ENCODE peak calls at places on chromosome 7, in six cellular contexts. T is stimulated activated CD8-positive, alpha-beta memory T cell treated with anti-CD3 and anti-CD28 coated beads, Interleukin-4, amount 100 ng/mL, for 24 hours; K is activated CD4-positive, CD25-positive, alpha-beta regulatory T cell; V is Right ventricle myocardium inferior; W is HCEC 1CT; H is ACHN. O is an unnamed sample.

GRCh38 chr7:74993121-74993520 is 28.6 kb downstream of the CASTOR2 start:
- DNase-seq in T (no peak), K (no peak), V (no peak), W (no peak), H (no peak), O (no peak)

GRCh38 chr7:5630670-5631069 is 150.8 kb downstream of the RNF216 start:
- DNase-seq in T (peak), K (no peak), V (no peak), W (no peak), H (no peak), O (no peak)

GRCh38 chr7:47373871-47374451 is 207.9 kb downstream of the TNS3 start:
- DNase-seq in T (no peak), K (no peak), V (no peak), W (no peak), H (no peak), O (no peak)

GRCh38 chr7:81162771-81163525 is 244.1 kb upstream of the SEMA3C start:
- DNase-seq in T (no peak), K (no peak), V (no peak), W (peak), H (no peak), O (no peak)

GRCh38 chr7:12493866-12494265 is 76.7 kb upstream of the SCIN start:
- DNase-seq in T (no peak), K (no peak), V (no peak), W (peak), H (no peak), O (no peak)

GRCh38 chr7:44897299-44897698 is 12.0 kb upstream of the PURB start:
- DNase-seq in T (no peak), K (no peak), V (no peak), W (no peak), H (no peak), O (peak)

GRCh38 chr7:45129181-45129800 is 17.8 kb upstream of the TBRG4 start:
- DNase-seq in T (no peak), K (no peak), V (no peak), W (no peak), H (no peak), O (no peak)

GRCh38 chr7:24980695-24981543 is 941 bp upstream of the OSBPL3 start:
- DNase-seq in T (no peak), K (peak), V (peak), W (peak), H (peak), O (peak)

GRCh38 chr7:96080021-96080420 is 241.9 kb downstream of the SLC25A13 start:
- DNase-seq in T (no peak), K (no peak), V (no peak), W (no peak), H (no peak), O (no peak)

GRCh38 chr7:106947244-106947728 is 82.2 kb downstream of the PIK3CG start:
- DNase-seq in T (no peak), K (no peak), V (no peak), W (peak), H (peak), O (peak)

GRCh38 chr7:50735327-50735726 is 47.4 kb downstream of the GRB10 start:
- DNase-seq in T (no peak), K (no peak), V (no peak), W (no peak), H (no peak), O (no peak)

GRCh38 chr7:151518781-151519044 is 982 bp downstream of the RHEB start:
- DNase-seq in T (no peak), K (no peak), V (no peak), W (no peak), H (no peak), O (no peak)

GRCh38 chr7:158000160-158000559 is 587.5 kb downstream of the PTPRN2 start:
- DNase-seq in T (no peak), K (no peak), V (no peak), W (no peak), H (no peak), O (no peak)

GRCh38 chr7:78082556-78082955 is 284.0 kb downstream of the PHTF2 start:
- DNase-seq in T (no peak), K (no peak), V (no peak), W (no peak), H (no peak), O (no peak)

GRCh38 chr7:102129636-102130370 is 156.9 kb upstream of the SH2B2 start:
- DNase-seq in T (no peak), K (no peak), V (no peak), W (no peak), H (peak), O (no peak)

GRCh38 chr7:156764016-156764669 is 123.6 kb downstream of the RNF32 start:
- DNase-seq in T (no peak), K (no peak), V (peak), W (peak), H (peak), O (peak)

GRCh38 chr7:157516311-157516710 is 179.5 kb downstream of the DNAJB6 start:
- DNase-seq in T (no peak), K (no peak), V (no peak), W (no peak), H (no peak), O (no peak)

GRCh38 chr7:76125560-76125959 is 76.1 kb upstream of the SRRM3 start:
- DNase-seq in T (no peak), K (no peak), V (no peak), W (no peak), H (no peak), O (no peak)

GRCh38 chr7:154409703-154410311 is 357.6 kb downstream of the DPP6 start:
- DNase-seq in T (no peak), K (no peak), V (no peak), W (no peak), H (peak), O (no peak)

O was measured in EL.